ENCODE peak calls at places on chromosomes 5 and 9, in four cellular contexts. One of them, this sample, is unnamed.

GRCh38 chr9:106675780-106676179 is 187.2 kb upstream of the ZNF462 start:
- DNase-seq in CD8-positive, alpha-beta memory T cell: no peak
- DNase-seq in SW 1271: no peak
- DNase-seq in cardiac muscle cell: no peak
- DNase-seq in this sample: no peak

GRCh38 chr5:177085985-177086917 is at the start of gene FGFR4:
- DNase-seq in SW 1271: peak
- DNase-seq in CD8-positive, alpha-beta memory T cell: peak
- DNase-seq in cardiac muscle cell: peak
- DNase-seq in this sample: peak

GRCh38 chr9:116891438-116891837 is 204.3 kb downstream of the TRIM32 start:
- DNase-seq in SW 1271: no peak
- DNase-seq in cardiac muscle cell: no peak
- DNase-seq in CD8-positive, alpha-beta memory T cell: no peak
- DNase-seq in this sample: no peak

GRCh38 chr5:98772415-98773213 is 849 bp upstream of the RGMB start:
- DNase-seq in CD8-positive, alpha-beta memory T cell: peak
- DNase-seq in SW 1271: peak
- DNase-seq in cardiac muscle cell: peak
- DNase-seq in this sample: peak

GRCh38 chr9:237858-238345 is 23.2 kb downstream of the DOCK8 start:
- DNase-seq in cardiac muscle cell: no peak
- DNase-seq in CD8-positive, alpha-beta memory T cell: no peak
- DNase-seq in SW 1271: no peak
- DNase-seq in this sample: no peak

GRCh38 chr9:70510157-70510770 is 95.8 kb upstream of the KLF9 start:
- DNase-seq in CD8-positive, alpha-beta memory T cell: no peak
- DNase-seq in SW 1271: no peak
- DNase-seq in cardiac muscle cell: peak
- DNase-seq in this sample: no peak

GRCh38 chr9:130379649-130379970 is 65.2 kb upstream of the ASS1 start:
- DNase-seq in CD8-positive, alpha-beta memory T cell: no peak
- DNase-seq in SW 1271: no peak
- DNase-seq in cardiac muscle cell: no peak
- DNase-seq in this sample: no peak

GRCh38 chr9:120949290-120949689 is 22.7 kb upstream of the TRAF1 start:
- DNase-seq in SW 1271: no peak
- DNase-seq in CD8-positive, alpha-beta memory T cell: no peak
- DNase-seq in cardiac muscle cell: no peak
- DNase-seq in this sample: no peak

GRCh38 chr9:121984726-121985402 is 108.2 kb downstream of the TTLL11 start:
- DNase-seq in SW 1271: no peak
- DNase-seq in cardiac muscle cell: no peak
- DNase-seq in CD8-positive, alpha-beta memory T cell: no peak
- DNase-seq in this sample: no peak

GRCh38 chr5:156155638-156156037 is 171.3 kb upstream of the SGCD start:
- DNase-seq in CD8-positive, alpha-beta memory T cell: no peak
- DNase-seq in SW 1271: no peak
- DNase-seq in cardiac muscle cell: peak
- DNase-seq in this sample: no peak

GRCh38 chr5:176793343-176793699 is 17.0 kb upstream of the UNC5A start:
- DNase-seq in cardiac muscle cell: no peak
- DNase-seq in CD8-positive, alpha-beta memory T cell: no peak
- DNase-seq in SW 1271: no peak
- DNase-seq in this sample: no peak

GRCh38 chr5:53169933-53170332 is 60.4 kb upstream of the MOCS2 start:
- DNase-seq in cardiac muscle cell: no peak
- DNase-seq in CD8-positive, alpha-beta memory T cell: no peak
- DNase-seq in SW 1271: no peak
- DNase-seq in this sample: no peak

GRCh38 chr5:35098214-35098613 is 50.5 kb upstream of the AGXT2 start:
- DNase-seq in SW 1271: no peak
- DNase-seq in CD8-positive, alpha-beta memory T cell: no peak
- DNase-seq in cardiac muscle cell: no peak
- DNase-seq in this sample: no peak

GRCh38 chr5:142356318-142356715 is 31.5 kb upstream of the SPRY4 start:
- DNase-seq in CD8-positive, alpha-beta memory T cell: no peak
- DNase-seq in cardiac muscle cell: no peak
- DNase-seq in SW 1271: no peak
- DNase-seq in this sample: no peak

GRCh38 chr5:9207820-9208418 is 338.0 kb downstream of the SEMA5A start:
- DNase-seq in cardiac muscle cell: peak
- DNase-seq in SW 1271: no peak
- DNase-seq in CD8-positive, alpha-beta memory T cell: no peak
- DNase-seq in this sample: no peak

GRCh38 chr9:27453860-27454553 is 70.1 kb upstream of the IFNK start:
- DNase-seq in CD8-positive, alpha-beta memory T cell: no peak
- DNase-seq in SW 1271: no peak
- DNase-seq in cardiac muscle cell: no peak
- DNase-seq in this sample: no peak

GRCh38 chr5:39167141-39167972 is 52.0 kb downstream of the FYB1 start:
- DNase-seq in cardiac muscle cell: no peak
- DNase-seq in CD8-positive, alpha-beta memory T cell: no peak
- DNase-seq in SW 1271: no peak
- DNase-seq in this sample: no peak

GRCh38 chr9:81825831-81826540 is 102.2 kb upstream of the SPATA31D4 start:
- DNase-seq in CD8-positive, alpha-beta memory T cell: no peak
- DNase-seq in SW 1271: no peak
- DNase-seq in cardiac muscle cell: no peak
- DNase-seq in this sample: no peak

GRCh38 chr9:108056083-108056804 is 566.7 kb upstream of the KLF4 start:
- DNase-seq in SW 1271: peak
- DNase-seq in cardiac muscle cell: no peak
- DNase-seq in CD8-positive, alpha-beta memory T cell: no peak
- DNase-seq in this sample: no peak

GRCh38 chr9:91162784-91163440 is 198.8 kb downstream of the AUH start:
- DNase-seq in CD8-positive, alpha-beta memory T cell: no peak
- DNase-seq in SW 1271: no peak
- DNase-seq in cardiac muscle cell: peak
- DNase-seq in this sample: peak

GRCh38 chr5:154209591-154210081 is 19.1 kb downstream of the GALNT10 start:
- DNase-seq in CD8-positive, alpha-beta memory T cell: no peak
- DNase-seq in cardiac muscle cell: no peak
- DNase-seq in SW 1271: no peak
- DNase-seq in this sample: no peak

GRCh38 chr5:128965011-128965637 is at the start of gene SLC27A6:
- DNase-seq in CD8-positive, alpha-beta memory T cell: no peak
- DNase-seq in cardiac muscle cell: peak
- DNase-seq in SW 1271: no peak
- DNase-seq in this sample: no peak

GRCh38 chr5:96726802-96727201 is 64.6 kb downstream of the CAST start:
- DNase-seq in CD8-positive, alpha-beta memory T cell: no peak
- DNase-seq in cardiac muscle cell: no peak
- DNase-seq in SW 1271: no peak
- DNase-seq in this sample: no peak

GRCh38 chr9:120846251-120846869 is 3.6 kb upstream of the PSMD5 start:
- DNase-seq in cardiac muscle cell: no peak
- DNase-seq in SW 1271: no peak
- DNase-seq in CD8-positive, alpha-beta memory T cell: no peak
- DNase-seq in this sample: no peak

GRCh38 chr9:117671468-117671867 is 32.7 kb upstream of the TLR4 start:
- DNase-seq in SW 1271: no peak
- DNase-seq in CD8-positive, alpha-beta memory T cell: no peak
- DNase-seq in cardiac muscle cell: no peak
- DNase-seq in this sample: no peak

GRCh38 chr9:13568446-13568845 is 289.0 kb upstream of the MPDZ start:
- DNase-seq in SW 1271: no peak
- DNase-seq in cardiac muscle cell: no peak
- DNase-seq in CD8-positive, alpha-beta memory T cell: no peak
- DNase-seq in this sample: no peak

GRCh38 chr5:78985407-78986223 is 505 bp upstream of the ARSB start:
- DNase-seq in CD8-positive, alpha-beta memory T cell: peak
- DNase-seq in SW 1271: peak
- DNase-seq in cardiac muscle cell: peak
- DNase-seq in this sample: peak